ENCODE peak calls at places on chromosome 17, in four cellular contexts. B is esophagus squamous epithelium, H is stomach, U is endothelial cell of umbilical vein. Q is an unnamed sample.

GRCh38 chr17:64092111-64092510 is 37.8 kb downstream of the ERN1 start:
- DNase-seq in B (no peak), H (no peak), U (no peak), Q (no peak)

GRCh38 chr17:7782237-7782636 is 51.8 kb upstream of the KDM6B start:
- DNase-seq in B (no peak), H (no peak), U (peak), Q (no peak)

GRCh38 chr17:2712300-2713043 is 908 bp upstream of the CLUH start:
- DNase-seq in B (no peak), H (no peak), U (no peak), Q (no peak)

GRCh38 chr17:63458478-63458877 is 12.4 kb upstream of the CYB561 start:
- DNase-seq in B (no peak), H (no peak), U (no peak), Q (no peak)

GRCh38 chr17:56739376-56739775 is 94.3 kb downstream of the C17orf67 start:
- DNase-seq in B (no peak), H (no peak), U (no peak), Q (no peak)

GRCh38 chr17:75542728-75543336 is 17.3 kb downstream of the LLGL2 start:
- DNase-seq in B (no peak), H (no peak), U (no peak), Q (no peak)

GRCh38 chr17:40313660-40314556 is 4.9 kb downstream of the RARA start:
- DNase-seq in B (no peak), H (no peak), U (no peak), Q (no peak)

GRCh38 chr17:17808706-17809432 is 27.9 kb downstream of the SREBF1 start:
- DNase-seq in B (no peak), H (no peak), U (no peak), Q (no peak)

GRCh38 chr17:75457047-75457654 is 716 bp downstream of the TMEM94 start:
- DNase-seq in B (no peak), H (peak), U (peak), Q (no peak)

GRCh38 chr17:60229189-60229802 is 79.5 kb downstream of the CA4 start:
- DNase-seq in B (no peak), H (no peak), U (peak), Q (no peak)

GRCh38 chr17:8976638-8977037 is 11.1 kb upstream of the PIK3R5 start:
- DNase-seq in B (no peak), H (no peak), U (no peak), Q (no peak)

GRCh38 chr17:15954222-15954621 is 9.3 kb downstream of the ADORA2B start:
- DNase-seq in B (no peak), H (no peak), U (peak), Q (peak)

GRCh38 chr17:31048780-31049179 is 46.0 kb upstream of the NF1 start:
- DNase-seq in B (no peak), H (no peak), U (no peak), Q (no peak)

GRCh38 chr17:48613862-48614694 is 1.0 kb downstream of the HOXB8 start:
- DNase-seq in B (no peak), H (no peak), U (peak), Q (no peak)

GRCh38 chr17:48558731-48559608 is 14.1 kb upstream of the HOXB2 start:
- DNase-seq in B (no peak), H (no peak), U (no peak), Q (no peak)

GRCh38 chr17:44012874-44013273 is 1.9 kb downstream of the TMEM101 start:
- DNase-seq in B (no peak), H (no peak), U (no peak), Q (no peak)

GRCh38 chr17:7982666-7983065 is 19.7 kb upstream of the GUCY2D start:
- DNase-seq in B (no peak), H (no peak), U (peak), Q (no peak)

GRCh38 chr17:6700948-6701307 is 12.2 kb downstream of the SLC13A5 start:
- DNase-seq in B (no peak), H (no peak), U (no peak), Q (no peak)

GRCh38 chr17:6269474-6269873 is 165.4 kb downstream of the AIPL1 start:
- DNase-seq in B (no peak), H (no peak), U (peak), Q (peak)

GRCh38 chr17:69012895-69013805 is 47.6 kb downstream of the ABCA9 start:
- DNase-seq in B (no peak), H (no peak), U (peak), Q (no peak)

GRCh38 chr17:68161644-68162428 is 86.0 kb upstream of the AMZ2 start:
- DNase-seq in B (no peak), H (no peak), U (no peak), Q (no peak)

GRCh38 chr17:31373150-31374082 is 18.1 kb upstream of the RAB11FIP4 start:
- DNase-seq in B (no peak), H (no peak), U (peak), Q (no peak)

GRCh38 chr17:7854851-7855642 is at the start of gene TMEM88:
- DNase-seq in B (no peak), H (no peak), U (peak), Q (no peak)

GRCh38 chr17:63925615-63926014 is 6.5 kb downstream of the CD79B start:
- DNase-seq in B (no peak), H (no peak), U (no peak), Q (no peak)

GRCh38 chr17:39164675-39165143 is 1.3 kb downstream of the ARL5C start:
- DNase-seq in B (no peak), H (peak), U (peak), Q (peak)
- TF ChIP-seq POLR2A in B (no peak), H (no peak), U (no peak), Q (no peak)

DNA sequence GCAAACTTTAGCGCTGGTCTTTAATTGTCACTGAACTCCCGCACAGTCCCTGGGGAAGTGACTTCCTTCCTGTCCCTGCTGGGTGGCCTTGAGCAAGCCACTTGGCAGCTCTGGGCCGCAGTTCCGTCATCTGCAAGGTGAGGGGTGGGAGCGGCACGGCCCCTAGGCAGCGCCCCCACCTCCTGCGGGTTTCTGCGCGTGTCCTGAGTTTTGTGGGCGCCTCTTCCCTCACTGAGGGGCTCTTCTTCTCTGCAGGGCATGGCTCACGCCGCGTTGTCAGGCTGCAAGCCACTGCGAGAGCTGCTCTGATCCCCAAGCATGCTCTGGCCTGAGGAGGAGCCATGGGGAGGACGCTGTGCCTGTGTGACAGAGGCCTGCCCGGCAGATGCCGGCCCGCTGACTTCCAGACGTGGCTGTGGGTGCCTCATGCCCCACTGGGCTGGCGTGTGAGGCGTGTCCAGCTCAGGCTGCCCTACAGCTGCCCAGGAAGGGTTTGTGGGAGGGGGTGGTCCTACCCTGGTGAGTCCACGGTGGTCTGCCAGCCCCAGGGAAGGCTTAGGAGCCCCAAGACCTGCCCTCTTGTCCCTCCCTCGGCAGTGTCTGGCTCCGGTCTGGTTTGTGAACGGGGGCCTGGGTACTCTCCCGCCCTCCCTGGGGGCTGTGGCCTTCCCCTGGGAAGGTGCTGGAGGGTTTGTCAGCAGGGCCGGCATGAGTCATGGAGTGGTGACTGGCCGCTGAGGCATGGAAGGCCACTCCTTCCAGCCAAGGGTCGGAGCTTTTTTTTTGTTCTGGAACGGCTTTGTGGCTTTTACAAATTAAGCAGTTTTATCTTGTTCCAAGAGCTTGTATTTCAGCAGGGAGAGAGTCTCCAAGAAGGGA is 182.0 kb downstream of the SEC14L1 start:
- DNase-seq in B (no peak), H (peak), U (peak), Q (peak)
- TF ChIP-seq POLR2A in B (no peak), H (no peak), U (peak), Q (peak)

GRCh38 chr17:42387663-42388380 is 420 bp downstream of the STAT3 start:
- DNase-seq in B (no peak), H (peak), U (peak), Q (no peak)

GRCh38 chr17:42389902-42390301 is 1.7 kb upstream of the STAT3 start:
- DNase-seq in B (no peak), H (no peak), U (no peak), Q (no peak)

GRCh38 chr17:42387221-42387657 is 1.0 kb downstream of the STAT3 start:
- DNase-seq in B (no peak), H (no peak), U (peak), Q (no peak)

GRCh38 chr17:42389135-42389417 is 834 bp upstream of the STAT3 start:
- DNase-seq in B (no peak), H (no peak), U (no peak), Q (no peak)

DNA sequence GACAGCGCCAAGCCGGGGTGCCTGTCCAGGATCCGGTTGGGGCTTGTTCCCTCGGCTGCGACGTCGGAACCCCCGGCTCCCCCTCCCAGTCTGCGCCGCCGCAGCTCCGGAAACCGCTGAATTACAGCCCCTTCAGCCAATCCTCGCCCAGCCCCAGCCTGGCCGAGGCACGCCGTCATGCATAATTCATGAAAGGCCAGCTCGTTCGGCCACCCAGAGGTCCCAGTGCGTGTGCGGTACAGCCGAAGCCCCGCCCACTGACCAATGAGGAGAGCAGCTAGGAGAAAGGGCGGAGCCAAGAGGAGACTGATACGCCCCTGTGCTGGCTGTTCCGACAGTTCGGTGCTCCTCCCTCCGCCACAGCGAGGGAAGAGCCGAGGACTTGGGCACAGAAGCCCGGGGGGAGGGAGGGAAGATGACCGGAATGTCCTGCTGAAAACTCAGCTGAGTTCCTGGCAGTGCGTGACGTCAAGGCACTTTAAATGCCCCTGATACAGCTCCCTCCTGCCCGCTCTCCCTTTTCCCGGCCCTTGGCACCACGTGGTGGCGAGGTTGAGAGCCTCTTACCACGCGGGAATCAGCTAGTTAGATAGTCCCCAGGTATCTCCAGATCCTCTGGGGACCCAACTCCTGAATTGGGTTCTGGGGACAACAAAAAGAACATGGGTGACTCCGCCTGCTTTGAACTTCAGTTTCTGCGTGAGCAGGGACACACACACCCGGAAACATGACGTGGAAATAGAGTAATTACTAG is at the start of gene STAT3:
- DNase-seq in B (peak), H (peak), U (peak), Q (peak)
- TF ChIP-seq POLR2A in B (no peak), H (no peak), U (peak), Q (peak)

GRCh38 chr17:83128306-83129240 is 49.2 kb downstream of the METRNL start:
- DNase-seq in B (no peak), H (no peak), U (no peak), Q (no peak)
- TF ChIP-seq POLR2A in B (no peak), H (no peak), U (no peak), Q (no peak)

Q was measured in H54.